ENCODE peak calls at places on chromosome 4, in nine cellular contexts. D is AG08396; P is B cell; S is KG1; H is psoas muscle; O is occipital lobe; G is hypothalamus; W is Jurkat, Clone E6-1; M is activated T-cell treated with anti-CD3 and anti-CD28 coated beads for 4 hours. U is an unnamed sample.

GRCh38 chr4:101232074-101232776 is 115.1 kb downstream of the PPP3CA start:
- DNase-seq in D (peak), P (no peak), S (no peak), H (peak), O (no peak), G (no peak), W (no peak), M (no peak), U (no peak)

GRCh38 chr4:125951275-125951887 is 636.6 kb downstream of the FAT4 start:
- DNase-seq in D (peak), P (no peak), S (no peak), H (no peak), O (no peak), G (no peak), W (no peak), M (no peak), U (no peak)

GRCh38 chr4:77699731-77700210 is 94.2 kb downstream of the CXCL13 start:
- DNase-seq in D (peak), P (no peak), S (no peak), H (no peak), O (no peak), G (no peak), W (no peak), M (no peak), U (no peak)

GRCh38 chr4:185774076-185774731 is 37.8 kb downstream of the SORBS2 start:
- DNase-seq in D (no peak), P (no peak), S (no peak), H (no peak), O (no peak), G (no peak), W (no peak), M (no peak), U (no peak)

GRCh38 chr4:67087897-67088296 is 457.4 kb downstream of the CENPC start:
- DNase-seq in D (no peak), P (peak), S (peak), H (peak), O (no peak), G (no peak), W (peak), M (peak), U (peak)

GRCh38 chr4:105241456-105241855 is 94.8 kb downstream of the TET2 start:
- DNase-seq in D (no peak), P (no peak), S (no peak), H (no peak), O (peak), G (no peak), W (no peak), M (no peak), U (no peak)

GRCh38 chr4:171203425-171203824 is 609.8 kb upstream of the GALNTL6 start:
- DNase-seq in D (no peak), P (no peak), S (no peak), H (no peak), O (no peak), G (no peak), W (no peak), M (no peak), U (no peak)

GRCh38 chr4:26748805-26749204 is 111.8 kb upstream of the STIM2 start:
- DNase-seq in D (no peak), P (peak), S (peak), H (no peak), O (no peak), G (no peak), W (no peak), M (no peak), U (peak)

GRCh38 chr4:39036172-39036571 is 4.0 kb upstream of the TMEM156 start:
- DNase-seq in D (no peak), P (no peak), S (no peak), H (no peak), O (no peak), G (no peak), W (no peak), M (no peak), U (no peak)

GRCh38 chr4:76545161-76545884 is 110.3 kb downstream of the SHROOM3 start:
- DNase-seq in D (no peak), P (peak), S (peak), H (no peak), O (no peak), G (no peak), W (no peak), M (no peak), U (no peak)

GRCh38 chr4:18051281-18051680 is 29.7 kb upstream of the LCORL start:
- DNase-seq in D (peak), P (no peak), S (no peak), H (no peak), O (no peak), G (no peak), W (no peak), M (no peak), U (no peak)

GRCh38 chr4:142707397-142707796 is 138.7 kb downstream of the INPP4B start:
- DNase-seq in D (no peak), P (no peak), S (peak), H (no peak), O (no peak), G (no peak), W (peak), M (no peak), U (peak)